ENCODE peak calls at places on chromosomes 2 and 18, in four cellular contexts. T is body of pancreas, I is mesenchymal stem cell, B is GM23248. F is an unnamed sample.

GRCh38 chr18:2180586-2180985 is 390.7 kb downstream of the METTL4 start:
- DNase-seq in I (no peak), B (no peak), T (no peak), F (no peak)

GRCh38 chr18:75760208-75760607 is 332.7 kb upstream of the SMIM21 start:
- DNase-seq in B (no peak), T (no peak), I (no peak), F (no peak)

GRCh38 chr2:7111626-7112025 is 194.4 kb downstream of the RNF144A start:
- DNase-seq in B (peak; percentile 12), T (no peak), I (no peak), F (no peak)

GRCh38 chr2:241808701-241809382 is at the start of gene NEU4:
- DNase-seq in B (no peak), I (no peak), T (no peak), F (peak; percentile 64)

GRCh38 chr2:112772322-112772721 is 7.9 kb upstream of the CKAP2L start:
- DNase-seq in I (no peak), T (no peak), B (no peak), F (no peak)

GRCh38 chr2:187424156-187424555 is 23.9 kb downstream of the CALCRL start:
- DNase-seq in I (no peak), T (no peak), B (peak; percentile 35), F (no peak)

GRCh38 chr2:37648316-37649011 is 23.0 kb downstream of the CDC42EP3 start:
- DNase-seq in B (peak; percentile 59), T (peak; percentile 65), I (no peak), F (peak; percentile 94)

GRCh38 chr2:10493636-10494281 is 45.6 kb upstream of the ODC1 start:
- DNase-seq in T (peak; percentile 49), B (peak; percentile 84), I (peak; percentile 12), F (no peak)

GRCh38 chr2:112153179-112153490 is 14.9 kb downstream of the FBLN7 start:
- DNase-seq in B (no peak), T (peak; percentile 24), I (no peak), F (no peak)

GRCh38 chr2:130928385-130928784 is 91.7 kb downstream of the ARHGEF4 start:
- DNase-seq in T (no peak), B (no peak), I (no peak), F (no peak)

GRCh38 chr2:67048314-67048713 is 348.8 kb upstream of the ETAA1 start:
- DNase-seq in T (no peak), B (no peak), I (no peak), F (no peak)

GRCh38 chr18:41881285-41881684 is 73.7 kb upstream of the PIK3C3 start:
- DNase-seq in I (no peak), T (no peak), B (peak; percentile 74), F (no peak)

GRCh38 chr2:73640537-73640936 is 1.7 kb downstream of the NAT8 start:
- DNase-seq in I (peak; percentile 22), T (peak; percentile 61), B (no peak), F (no peak)

DNA sequence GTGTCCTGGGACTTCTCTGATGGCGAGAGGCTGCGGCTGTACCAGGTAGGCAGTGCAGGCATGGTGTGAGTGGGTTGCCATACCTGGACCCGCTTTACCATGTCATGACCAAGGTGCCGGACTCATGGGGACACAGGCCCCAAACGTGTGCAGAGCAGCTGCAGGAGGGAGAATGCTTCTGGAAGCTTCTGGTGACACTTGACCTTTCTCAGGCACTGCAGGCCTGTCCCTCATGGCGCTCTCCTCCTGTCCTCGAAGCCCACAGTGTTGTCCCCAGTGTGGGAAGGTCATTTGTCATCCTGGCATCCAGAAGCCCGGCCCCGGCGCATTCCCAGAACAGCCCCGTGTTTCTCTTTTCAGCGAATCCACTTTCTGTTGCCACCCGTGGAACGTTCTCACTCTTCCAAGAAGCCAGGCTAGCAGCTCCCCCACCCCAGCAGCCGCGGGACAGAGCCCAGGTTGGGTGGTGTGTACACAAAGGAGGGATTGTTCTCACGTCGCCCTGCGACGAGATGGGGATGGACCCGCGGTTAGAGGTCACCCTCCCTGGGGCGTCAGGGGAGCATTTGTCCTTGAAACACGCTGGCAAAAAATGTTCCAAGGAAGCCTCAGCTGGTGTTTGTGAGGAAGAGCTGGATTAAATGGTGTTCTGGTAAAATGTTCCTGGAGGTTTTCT is 43.7 kb downstream of the SH3BP4 start:
- DNase-seq in T (no peak), B (no peak), I (no peak), F (peak; percentile 89)
- H3K36me3 ChIP-seq in T (no peaks in the 10 kb centered on the region), B (peaks cover 19% of the 10 kb centered on the region), I (peaks cover 46% of the 10 kb centered on the region), F (peaks cover 2% of the 10 kb centered on the region)

DNA sequence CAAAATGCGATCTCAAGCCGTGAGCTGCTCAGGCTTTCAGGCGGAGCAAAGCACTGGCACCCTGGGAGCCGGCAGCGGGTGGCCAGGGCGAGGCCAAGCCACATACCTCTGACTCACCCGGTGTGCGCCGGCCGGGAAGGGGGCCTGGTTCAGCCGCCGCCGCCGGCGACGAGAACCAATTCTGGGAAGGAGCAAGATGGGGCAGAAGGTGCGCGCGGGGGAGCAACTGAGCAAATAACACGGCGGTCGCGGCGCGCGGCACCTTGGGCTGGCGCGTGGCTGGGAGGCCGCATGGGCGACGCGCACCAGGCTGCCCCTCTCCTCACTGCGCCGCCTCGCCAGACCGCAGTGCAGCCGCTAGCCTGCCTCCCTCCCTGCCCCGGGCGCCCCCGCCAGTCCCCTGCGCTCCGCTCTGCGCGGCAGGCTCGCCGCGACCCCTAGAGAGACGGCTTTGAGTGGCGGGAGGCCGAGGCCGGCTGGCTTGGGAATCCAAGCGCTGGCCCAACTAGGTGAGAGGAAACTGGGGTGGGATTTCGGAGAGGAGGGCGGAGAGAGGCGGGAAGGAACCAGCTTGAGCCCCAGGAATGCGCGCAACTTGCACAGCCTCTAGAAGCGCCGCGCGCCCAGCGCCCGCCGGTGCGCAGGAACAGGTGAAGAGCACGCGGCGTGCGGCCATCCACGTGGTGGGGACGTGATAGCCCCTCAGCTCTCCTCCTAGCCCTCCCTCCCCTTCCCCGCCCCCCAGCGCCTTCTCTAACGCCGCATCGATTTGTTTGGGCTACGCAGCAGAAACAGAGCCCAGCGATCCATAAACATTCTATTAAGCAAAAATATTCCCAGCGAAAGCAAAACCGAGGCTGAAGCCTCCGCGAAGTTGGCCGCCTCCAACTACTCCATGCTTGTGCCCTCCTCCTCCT is 3.3 kb downstream of the NRP2 start:
- DNase-seq in B (peak; percentile 87), T (peak; percentile 12), I (peak; percentile 78), F (no peak)
- H3K4me1 ChIP-seq in B (peaks cover 18% of the 10 kb centered on the region), T (peaks cover 39% of the 10 kb centered on the region), I (peaks cover 29% of the 10 kb centered on the region), F (peaks cover 21% of the 10 kb centered on the region)

GRCh38 chr2:135776367-135776766 is 34.7 kb downstream of the UBXN4 start:
- DNase-seq in B (no peak), I (no peak), T (no peak), F (no peak)
- H3K36me3 ChIP-seq in B (peaks cover 84% of the 10 kb centered on the region), I (peaks cover 92% of the 10 kb centered on the region), T (peaks cover 58% of the 10 kb centered on the region), F (peaks cover 92% of the 10 kb centered on the region)

DNA sequence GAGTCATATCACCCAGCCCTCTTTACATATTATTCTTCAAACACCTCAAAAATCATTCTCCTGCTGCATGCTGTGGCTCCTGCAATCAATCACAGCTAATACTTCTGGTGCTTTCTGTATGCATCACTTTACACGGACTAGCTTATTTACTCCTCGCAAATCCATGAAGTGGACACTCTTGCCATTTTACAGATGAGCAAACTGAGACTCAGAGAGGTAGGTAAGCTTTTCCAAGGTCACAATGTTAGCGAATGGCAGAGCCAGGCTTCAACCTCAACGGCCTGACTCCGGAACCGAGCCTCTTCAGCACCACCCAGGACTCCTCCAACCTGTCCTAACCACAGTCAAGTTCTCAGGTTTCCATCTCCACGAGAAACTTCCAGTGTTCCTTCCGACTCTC is 36.8 kb downstream of the TCF4 start:
- DNase-seq in B (no peak), T (no peak), I (no peak), F (no peak)
- H3K4me1 ChIP-seq in B (peaks cover 13% of the 10 kb centered on the region), T (no peaks in the 10 kb centered on the region), I (no peaks in the 10 kb centered on the region), F (peaks cover 23% of the 10 kb centered on the region)